ENCODE peak calls at places on chromosomes 3 and 15, in seven cellular contexts. M is prostate gland, J is H9, E is GM23338, S is neural progenitor cell, I is OCI-LY7, R is AG04449. W is an unnamed sample.

GRCh38 chr3:7565574-7565973 is 704.7 kb downstream of the GRM7 start:
- DNase-seq in M (no peak), J (no peak), E (no peak), S (no peak), I (no peak), R (no peak), W (no peak)

GRCh38 chr15:52220896-52221660 is 29.9 kb upstream of the GNB5 start:
- DNase-seq in M (no peak), J (no peak), E (no peak), S (no peak), I (peak), R (no peak), W (no peak)

GRCh38 chr15:68407141-68407885 is 24.6 kb downstream of the ITGA11 start:
- DNase-seq in M (no peak), J (no peak), E (no peak), S (no peak), I (no peak), R (no peak), W (no peak)

GRCh38 chr15:56964182-56964581 is 45.7 kb downstream of the TCF12 start:
- DNase-seq in M (no peak), J (no peak), E (no peak), S (no peak), I (no peak), R (no peak), W (no peak)

GRCh38 chr3:129032716-129033115 is 27.9 kb upstream of the GP9 start:
- DNase-seq in M (no peak), J (no peak), E (no peak), S (no peak), I (no peak), R (no peak), W (no peak)

GRCh38 chr3:67518196-67518595 is 136.2 kb downstream of the SUCLG2 start:
- DNase-seq in M (no peak), J (no peak), E (no peak), S (no peak), I (no peak), R (no peak), W (no peak)

GRCh38 chr3:122794779-122795673 is at the start of gene SLC49A4:
- DNase-seq in M (peak), J (peak), E (peak), S (peak), I (peak), R (no peak), W (peak)

GRCh38 chr3:82058809-82059208 is 297.4 kb upstream of the GBE1 start:
- DNase-seq in M (peak), J (no peak), E (no peak), S (no peak), I (no peak), R (no peak), W (no peak)

GRCh38 chr3:172692751-172693310 is 18.0 kb downstream of the NCEH1 start:
- DNase-seq in M (no peak), J (no peak), E (peak), S (no peak), I (peak), R (no peak), W (no peak)

GRCh38 chr3:38558864-38559263 is 62.7 kb downstream of the EXOG start:
- DNase-seq in M (no peak), J (peak), E (no peak), S (no peak), I (no peak), R (no peak), W (no peak)

GRCh38 chr3:38560996-38561717 is 65.0 kb downstream of the EXOG start:
- DNase-seq in M (no peak), J (peak), E (no peak), S (no peak), I (no peak), R (no peak), W (no peak)

GRCh38 chr3:38562467-38562925 is 66.4 kb downstream of the EXOG start:
- DNase-seq in M (no peak), J (no peak), E (no peak), S (no peak), I (no peak), R (no peak), W (no peak)

GRCh38 chr3:38561746-38562466 is 65.8 kb downstream of the EXOG start:
- DNase-seq in M (no peak), J (peak), E (no peak), S (no peak), I (no peak), R (no peak), W (no peak)

DNA sequence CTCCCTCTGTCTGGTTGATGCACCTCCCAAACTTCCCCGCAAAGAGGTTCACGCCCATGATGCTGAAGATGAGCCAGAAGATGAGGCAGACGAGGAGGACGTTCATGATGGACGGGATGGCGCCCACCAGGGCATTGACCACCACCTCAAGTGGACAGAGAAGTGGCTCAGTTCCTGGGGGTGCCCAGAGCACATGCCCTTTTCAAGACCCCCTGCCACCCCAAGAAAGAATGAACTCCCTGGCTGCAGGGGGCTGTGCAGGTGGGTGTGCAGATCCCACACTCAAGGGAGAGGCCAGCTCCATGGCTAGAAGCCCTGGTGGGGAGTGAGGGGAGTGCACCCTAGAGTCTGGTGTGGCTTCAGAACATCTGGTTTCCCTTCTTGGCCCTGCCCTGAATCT is 64.1 kb downstream of the EXOG start:
- DNase-seq in M (no peak), J (peak), E (no peak), S (no peak), I (no peak), R (no peak), W (no peak)
- TF ChIP-seq CTCF in M (no peak), J (peak), E (no peak), S (no peak), I (no peak), R (no peak), W (peak)

DNA sequence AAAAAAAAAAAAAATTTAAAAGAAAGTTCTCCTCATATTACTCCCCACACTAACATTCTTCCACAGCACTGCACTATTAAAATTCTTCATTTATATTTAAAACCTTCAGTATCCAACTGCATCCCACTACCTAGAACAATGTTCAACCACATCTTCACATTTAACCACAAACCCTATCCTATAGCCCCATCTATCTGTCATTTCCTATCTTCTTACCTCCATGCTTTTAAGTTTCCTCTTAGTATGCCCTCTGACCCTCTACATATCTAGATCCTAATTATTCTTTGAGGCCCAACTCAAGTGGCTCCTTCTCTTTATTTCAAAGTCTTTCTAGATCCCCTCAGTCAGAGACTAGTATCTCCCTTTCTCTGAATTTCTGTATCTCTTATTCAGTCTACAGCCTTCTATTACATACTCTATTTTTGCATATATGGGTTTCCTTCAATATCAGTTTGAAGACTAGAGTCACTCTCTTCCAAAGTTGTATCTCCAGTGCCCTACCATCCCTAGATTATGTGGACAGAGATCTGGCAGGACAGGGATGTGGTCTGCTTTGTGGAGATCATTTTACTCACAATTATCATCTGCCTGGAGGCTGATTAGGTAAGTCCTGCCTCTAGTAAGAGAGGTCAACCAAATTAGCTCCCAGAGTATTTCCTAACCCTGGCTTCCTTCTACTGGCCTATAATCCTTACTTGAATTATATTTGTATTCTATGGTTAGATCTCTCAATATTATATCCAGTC is 1.4 kb downstream of the CIAO2A start:
- DNase-seq in M (no peak), J (no peak), E (peak), S (no peak), I (peak), R (no peak), W (no peak)
- TF ChIP-seq CTCF in M (peak), J (peak), E (peak), S (peak), I (peak), R (no peak), W (no peak)

GRCh38 chr3:142981108-142981507 is 17.6 kb upstream of the PAQR9 start:
- DNase-seq in M (no peak), J (peak), E (peak), S (peak), I (no peak), R (no peak), W (no peak)
- TF ChIP-seq CTCF in M (no peak), J (peak), E (peak), S (no peak), I (no peak), R (no peak), W (no peak)

DNA sequence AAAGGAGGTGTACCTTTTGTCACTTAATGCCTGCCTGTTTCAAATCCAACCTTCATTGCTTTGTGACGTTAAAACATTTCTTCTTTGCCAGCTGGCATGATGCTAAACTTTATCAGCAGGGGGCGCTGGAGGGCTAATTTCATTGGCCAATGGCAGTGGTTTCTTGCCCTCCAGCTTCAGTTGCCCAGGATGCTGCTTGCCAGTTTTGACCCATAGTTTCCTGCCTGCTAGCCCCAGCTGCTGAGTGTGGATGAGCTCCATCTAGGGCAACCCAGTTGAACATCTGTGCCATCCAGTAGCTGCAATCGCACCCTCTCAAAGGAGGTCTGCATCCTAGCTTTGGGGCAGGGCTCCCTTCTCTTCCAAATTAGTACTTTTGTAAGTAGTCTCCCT is 22.1 kb downstream of the ACKR2 start:
- DNase-seq in M (peak), J (peak), E (peak), S (peak), I (peak), R (no peak), W (peak)
- TF ChIP-seq CTCF in M (peak), J (peak), E (peak), S (peak), I (peak), R (peak), W (peak)